ENCODE peak calls at places on chromosomes 6 and 20, in seven cellular contexts. A is substantia nigra; W is Caki2; N is DMS153; K is A549; B is immature natural killer cell; X is CD4-positive, alpha-beta T cell. Z is an unnamed sample.

GRCh38 chr6:138795809-138796469 is at the start of gene ECT2L:
- DNase-seq in W (no peak), K (no peak), X (no peak), A (peak; percentile 4), B (no peak), N (peak; percentile 57), Z (peak; percentile 78)

GRCh38 chr20:61951695-61952533 is 113.8 kb downstream of the TAF4 start:
- DNase-seq in K (no peak), W (peak; percentile 35), N (no peak), X (no peak), B (no peak), A (no peak), Z (peak; percentile 91)

GRCh38 chr20:37505263-37506165 is 15.5 kb upstream of the NNAT start:
- DNase-seq in B (no peak), K (no peak), X (no peak), W (no peak), N (no peak), A (no peak), Z (no peak)

GRCh38 chr20:63627700-63628245 is 872 bp upstream of the GMEB2 start:
- DNase-seq in K (no peak), B (no peak), W (no peak), X (no peak), A (no peak), N (no peak), Z (no peak)

GRCh38 chr6:84967389-84967788 is 203.0 kb upstream of the TBX18 start:
- DNase-seq in N (no peak), K (peak; percentile 65), W (peak; percentile 18), A (no peak), B (no peak), X (no peak), Z (peak; percentile 34)

GRCh38 chr6:131159578-131159977 is 24.3 kb downstream of the AKAP7 start:
- DNase-seq in K (no peak), W (no peak), A (no peak), X (no peak), B (no peak), N (no peak), Z (no peak)

GRCh38 chr6:10528170-10528981 is 7.2 kb downstream of the GCNT2 start:
- DNase-seq in B (peak; percentile 12), N (peak; percentile 48), X (no peak), W (peak; percentile 93), K (peak; percentile 74), A (no peak), Z (no peak)

GRCh38 chr6:30748851-30749540 is 4.6 kb upstream of the IER3 start:
- DNase-seq in X (no peak), B (no peak), A (no peak), W (no peak), K (peak; percentile 88), N (no peak), Z (no peak)

GRCh38 chr6:16947461-16948159 is 154.2 kb upstream of the STMND1 start:
- DNase-seq in N (peak; percentile 42), X (no peak), B (no peak), A (no peak), W (peak; percentile 74), K (peak; percentile 58), Z (no peak)

GRCh38 chr6:79170915-79171314 is 63.6 kb downstream of the HMGN3 start:
- DNase-seq in X (no peak), B (no peak), N (peak; percentile 91), W (peak; percentile 30), K (no peak), A (no peak), Z (no peak)

GRCh38 chr6:4647414-4648365 is 128.5 kb upstream of the CDYL start:
- DNase-seq in B (peak; percentile 18), X (no peak), K (peak; percentile 81), N (peak; percentile 44), W (peak; percentile 66), A (peak; percentile 81), Z (peak; percentile 87)

GRCh38 chr6:118710616-118711015 is 59.2 kb upstream of the CEP85L start:
- DNase-seq in X (no peak), N (no peak), B (no peak), W (no peak), K (no peak), A (no peak), Z (no peak)

GRCh38 chr6:168088161-168089106 is 9.4 kb upstream of the FRMD1 start:
- DNase-seq in X (no peak), W (peak; percentile 15), N (no peak), A (peak; percentile 21), B (no peak), K (no peak), Z (peak; percentile 67)

GRCh38 chr6:150685860-150686259 is 86.2 kb downstream of the PLEKHG1 start:
- DNase-seq in B (no peak), K (peak; percentile 28), A (peak; percentile 20), W (peak; percentile 13), X (peak; percentile 6), N (no peak), Z (peak; percentile 19)

GRCh38 chr6:27651371-27651732 is 178.4 kb upstream of the ZNF184 start:
- DNase-seq in N (peak; percentile 12), K (peak; percentile 80), B (no peak), W (peak; percentile 71), X (no peak), A (no peak), Z (peak; percentile 23)

GRCh38 chr6:96391776-96392175 is 129.8 kb upstream of the UFL1 start:
- DNase-seq in X (no peak), N (peak; percentile 76), A (peak; percentile 24), K (no peak), W (no peak), B (no peak), Z (peak; percentile 56)

Z was measured in nephron progenitor cell.